ENCODE peak calls at places on chromosomes 4 and X, in four cellular contexts. One of them, this sample, is unnamed.

GRCh38 chr4:4613126-4613465 is 71.2 kb upstream of the STX18 start:
- DNase-seq in GM12878: no peak
- DNase-seq in A549: no peak
- DNase-seq in K562: no peak
- DNase-seq in this sample: no peak

GRCh38 chr4:76589402-76589801 is 154.4 kb downstream of the SHROOM3 start:
- DNase-seq in GM12878: no peak
- DNase-seq in K562: no peak
- DNase-seq in A549: peak; percentile 31
- DNase-seq in this sample: peak; percentile 57

GRCh38 chrX:13652256-13653021 is 502 bp upstream of the TCEANC start:
- DNase-seq in GM12878: no peak
- DNase-seq in K562: peak; percentile 26
- DNase-seq in A549: peak; percentile 41
- DNase-seq in this sample: peak; percentile 98

GRCh38 chrX:88366314-88366713 is 380.7 kb upstream of the CPXCR1 start:
- DNase-seq in GM12878: no peak
- DNase-seq in A549: no peak
- DNase-seq in K562: no peak
- DNase-seq in this sample: no peak

GRCh38 chr4:54036184-54036583 is 28.2 kb downstream of the CHIC2 start:
- DNase-seq in K562: no peak
- DNase-seq in GM12878: no peak
- DNase-seq in A549: no peak
- DNase-seq in this sample: no peak

GRCh38 chr4:53646792-53647191 is 55.5 kb upstream of the LNX1 start:
- DNase-seq in K562: no peak
- DNase-seq in GM12878: no peak
- DNase-seq in A549: no peak
- DNase-seq in this sample: no peak

GRCh38 chr4:80078361-80079092 is 5.5 kb upstream of the ANTXR2 start:
- DNase-seq in K562: no peak
- DNase-seq in A549: no peak
- DNase-seq in GM12878: no peak
- DNase-seq in this sample: no peak

GRCh38 chr4:21544410-21544809 is 404.2 kb downstream of the KCNIP4 start:
- DNase-seq in K562: no peak
- DNase-seq in GM12878: no peak
- DNase-seq in A549: no peak
- DNase-seq in this sample: no peak

GRCh38 chrX:11117751-11118150 is 6.6 kb downstream of the HCCS start:
- DNase-seq in K562: no peak
- DNase-seq in A549: no peak
- DNase-seq in GM12878: no peak
- DNase-seq in this sample: no peak

GRCh38 chr4:26206981-26207380 is 113.8 kb upstream of the RBPJ start:
- DNase-seq in A549: no peak
- DNase-seq in K562: no peak
- DNase-seq in GM12878: no peak
- DNase-seq in this sample: no peak

GRCh38 chr4:173420324-173420752 is 21.4 kb upstream of the SCRG1 start:
- DNase-seq in A549: peak; percentile 5
- DNase-seq in GM12878: no peak
- DNase-seq in K562: peak; percentile 19
- DNase-seq in this sample: peak; percentile 28

GRCh38 chr4:7121174-7121573 is 53.3 kb upstream of the GRPEL1 start:
- DNase-seq in K562: no peak
- DNase-seq in GM12878: no peak
- DNase-seq in A549: no peak
- DNase-seq in this sample: no peak

GRCh38 chrX:119880552-119881437 is 9.2 kb downstream of the NDUFA1 start:
- DNase-seq in GM12878: peak; percentile 35
- DNase-seq in A549: peak; percentile 70
- DNase-seq in K562: peak; percentile 32
- DNase-seq in this sample: peak; percentile 63

GRCh38 chrX:13092455-13092941 is 48.1 kb upstream of the FAM9C start:
- DNase-seq in A549: no peak
- DNase-seq in GM12878: peak; percentile 95
- DNase-seq in K562: no peak
- DNase-seq in this sample: no peak

GRCh38 chr4:8152090-8152864 is 6.3 kb downstream of the ABLIM2 start:
- DNase-seq in GM12878: no peak
- DNase-seq in A549: no peak
- DNase-seq in K562: no peak
- DNase-seq in this sample: no peak

GRCh38 chrX:64389489-64389888 is 5.8 kb downstream of the MTMR8 start:
- DNase-seq in K562: no peak
- DNase-seq in A549: no peak
- DNase-seq in GM12878: no peak
- DNase-seq in this sample: no peak

GRCh38 chr4:16794816-16795445 is 103.5 kb downstream of the LDB2 start:
- DNase-seq in A549: peak; percentile 9
- DNase-seq in K562: peak; percentile 58
- DNase-seq in GM12878: no peak
- DNase-seq in this sample: peak; percentile 60

GRCh38 chrX:130393451-130394074 is 8.1 kb upstream of the GPR119 start:
- DNase-seq in A549: peak; percentile 60
- DNase-seq in GM12878: no peak
- DNase-seq in K562: no peak
- DNase-seq in this sample: peak; percentile 45

GRCh38 chr4:169183581-169183980 is 87.2 kb downstream of the SH3RF1 start:
- DNase-seq in K562: no peak
- DNase-seq in A549: no peak
- DNase-seq in GM12878: no peak
- DNase-seq in this sample: no peak

GRCh38 chrX:48945517-48946348 is 11.7 kb downstream of the OTUD5 start:
- DNase-seq in A549: peak; percentile 61
- DNase-seq in GM12878: no peak
- DNase-seq in K562: peak; percentile 33
- DNase-seq in this sample: peak; percentile 51

GRCh38 chr4:180665481-180665880 is 1577.7 kb upstream of the TENM3 start:
- DNase-seq in K562: no peak
- DNase-seq in GM12878: no peak
- DNase-seq in A549: no peak
- DNase-seq in this sample: no peak

GRCh38 chr4:88868510-88868909 is 170.9 kb upstream of the NAP1L5 start:
- DNase-seq in GM12878: no peak
- DNase-seq in K562: no peak
- DNase-seq in A549: no peak
- DNase-seq in this sample: no peak

GRCh38 chrX:30787012-30787411 is 102.0 kb downstream of the TAB3 start:
- DNase-seq in A549: no peak
- DNase-seq in K562: no peak
- DNase-seq in GM12878: no peak
- DNase-seq in this sample: no peak

GRCh38 chrX:25154168-25154567 is 138.4 kb upstream of the ARX start:
- DNase-seq in GM12878: no peak
- DNase-seq in A549: no peak
- DNase-seq in K562: no peak
- DNase-seq in this sample: no peak

GRCh38 chr4:3408793-3409330 is 32.9 kb upstream of the HGFAC start:
- DNase-seq in K562: no peak
- DNase-seq in GM12878: no peak
- DNase-seq in A549: no peak
- DNase-seq in this sample: no peak

GRCh38 chr4:88985088-88985779 is 71.8 kb downstream of the FAM13A start:
- DNase-seq in K562: no peak
- DNase-seq in A549: no peak
- DNase-seq in GM12878: no peak
- DNase-seq in this sample: peak; percentile 89

DNA sequence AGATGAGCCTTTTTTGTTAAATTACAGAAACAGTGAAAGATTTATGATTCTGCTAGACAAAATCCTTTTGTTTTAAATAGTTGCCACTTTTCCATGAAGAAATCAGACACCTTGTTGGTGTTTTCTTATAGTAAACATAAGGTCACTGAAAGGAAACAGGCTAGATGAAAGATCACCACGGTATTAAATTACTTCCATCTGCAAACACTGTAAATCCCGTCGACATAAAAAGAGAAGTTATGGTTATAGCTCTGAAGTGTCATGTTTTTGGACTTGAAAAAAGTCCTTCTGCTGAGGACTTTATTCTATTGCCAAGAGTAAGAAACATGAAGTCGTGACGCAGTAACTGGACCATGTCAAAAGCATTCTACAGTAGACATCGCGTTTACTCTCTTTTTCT is 567.6 kb upstream of the SLIT2 start:
- DNase-seq in GM12878: no peak
- DNase-seq in A549: no peak
- DNase-seq in K562: no peak
- DNase-seq in this sample: no peak
- H3K4me2 ChIP-seq in GM12878: no peak overlapping the region
- H3K4me2 ChIP-seq in A549: no peak overlapping the region
- H3K4me2 ChIP-seq in K562: no peak overlapping the region
- H3K4me2 ChIP-seq in this sample: peak overlapping the region; percentile 18

GRCh38 chrX:6852121-6852520 is 295.4 kb upstream of the STS start:
- DNase-seq in GM12878: no peak
- DNase-seq in A549: no peak
- DNase-seq in K562: no peak
- DNase-seq in this sample: no peak

GRCh38 chrX:6851140-6851539 is 296.4 kb upstream of the STS start:
- DNase-seq in A549: no peak
- DNase-seq in GM12878: no peak
- DNase-seq in K562: no peak
- DNase-seq in this sample: no peak

GRCh38 chrX:6852869-6853268 is 294.6 kb upstream of the STS start:
- DNase-seq in GM12878: no peak
- DNase-seq in K562: no peak
- DNase-seq in A549: no peak
- DNase-seq in this sample: no peak

DNA sequence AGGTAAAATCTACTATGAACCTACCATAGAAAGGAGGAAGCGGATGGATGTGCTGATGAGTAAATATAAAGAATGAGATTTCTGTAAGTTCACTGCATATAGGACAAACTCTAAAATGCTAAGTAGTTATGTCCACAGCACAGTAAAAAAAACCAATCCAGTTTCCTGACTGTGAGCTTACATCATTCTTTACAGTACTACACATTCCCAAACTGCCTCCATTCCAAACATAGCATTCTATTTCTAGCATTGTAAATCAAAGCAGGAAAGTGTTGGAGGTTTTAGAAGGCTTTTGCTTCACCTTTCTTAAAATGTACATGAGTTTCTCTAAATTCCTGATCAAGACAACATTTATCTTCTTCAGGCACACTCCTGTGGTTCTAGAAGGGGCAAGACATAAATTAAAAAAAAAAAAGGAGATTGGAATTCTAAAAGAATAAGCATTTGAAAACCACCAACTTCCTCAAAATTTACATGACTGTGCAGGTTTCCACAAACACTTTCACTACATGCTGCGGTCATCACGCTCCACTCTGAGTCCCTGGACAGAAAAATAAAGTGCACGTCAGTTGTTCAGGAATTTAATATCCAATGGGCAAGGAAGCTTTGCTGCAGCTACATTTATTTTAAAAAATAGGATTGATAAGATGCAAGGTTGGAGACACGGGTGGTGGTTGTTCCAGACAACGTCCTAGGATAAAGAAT is 297.6 kb upstream of the STS start:
- DNase-seq in K562: no peak
- DNase-seq in A549: no peak
- DNase-seq in GM12878: no peak
- DNase-seq in this sample: peak; percentile 2
- TF ChIP-seq ELK1 in K562: no peak
- TF ChIP-seq ELK1 in A549: no peak
- TF ChIP-seq ELK1 in GM12878: no peak
- TF ChIP-seq ELK1 in this sample: no peak

GRCh38 chr4:39636786-39637185 is 1.9 kb downstream of the SMIM14 start:
- DNase-seq in GM12878: no peak
- DNase-seq in A549: no peak
- DNase-seq in K562: no peak
- DNase-seq in this sample: peak; percentile 31

GRCh38 chr4:39626913-39627312 is 11.8 kb downstream of the SMIM14 start:
- DNase-seq in A549: no peak
- DNase-seq in K562: no peak
- DNase-seq in GM12878: no peak
- DNase-seq in this sample: no peak

GRCh38 chr4:39627413-39627812 is 11.3 kb downstream of the SMIM14 start:
- DNase-seq in GM12878: no peak
- DNase-seq in K562: no peak
- DNase-seq in A549: no peak
- DNase-seq in this sample: no peak

GRCh38 chr4:39635023-39635422 is 3.6 kb downstream of the SMIM14 start:
- DNase-seq in K562: no peak
- DNase-seq in GM12878: no peak
- DNase-seq in A549: no peak
- DNase-seq in this sample: no peak

GRCh38 chr4:39631700-39632079 is 7.0 kb downstream of the SMIM14 start:
- DNase-seq in A549: no peak
- DNase-seq in K562: no peak
- DNase-seq in GM12878: no peak
- DNase-seq in this sample: no peak
- H3K4me2 ChIP-seq in A549: no peak overlapping the region
- H3K4me2 ChIP-seq in K562: no peak overlapping the region
- H3K4me2 ChIP-seq in GM12878: peak overlapping the region; percentile 71
- H3K4me2 ChIP-seq in this sample: no peak overlapping the region

GRCh38 chrX:84160736-84161135 is 27.3 kb downstream of the RPS6KA6 start:
- DNase-seq in A549: no peak
- DNase-seq in K562: no peak
- DNase-seq in GM12878: no peak
- DNase-seq in this sample: no peak

GRCh38 chrX:84161641-84162040 is 26.4 kb downstream of the RPS6KA6 start:
- DNase-seq in K562: no peak
- DNase-seq in GM12878: no peak
- DNase-seq in A549: no peak
- DNase-seq in this sample: no peak

GRCh38 chrX:84155938-84156337 is 32.1 kb downstream of the RPS6KA6 start:
- DNase-seq in K562: no peak
- DNase-seq in A549: no peak
- DNase-seq in GM12878: no peak
- DNase-seq in this sample: peak; percentile 35

GRCh38 chrX:84153538-84153937 is 34.5 kb downstream of the RPS6KA6 start:
- DNase-seq in K562: no peak
- DNase-seq in GM12878: no peak
- DNase-seq in A549: no peak
- DNase-seq in this sample: peak; percentile 35

GRCh38 chrX:84156831-84157230 is 31.2 kb downstream of the RPS6KA6 start:
- DNase-seq in GM12878: no peak
- DNase-seq in A549: no peak
- DNase-seq in K562: no peak
- DNase-seq in this sample: no peak
- TF ChIP-seq ELK1 in GM12878: no peak
- TF ChIP-seq ELK1 in A549: no peak
- TF ChIP-seq ELK1 in K562: no peak
- TF ChIP-seq ELK1 in this sample: no peak